ENCODE peak calls at places on chromosomes 7 and 10, in five cellular contexts. One of them, this sample, is unnamed.
A peak's percentile ranks its signal among the peaks of the same experiment; 100 is the strongest.

GRCh38 chr10:52318136-52318810 is 4.2 kb downstream of the DKK1 start:
- DNase-seq in CD8-positive, alpha-beta memory T cell: no peak
- DNase-seq in astrocyte: peak; percentile 84
- DNase-seq in vagina: no peak
- DNase-seq in lower lobe of right lung: no peak
- DNase-seq in this sample: no peak

GRCh38 chr7:93092757-93093370 is 24.9 kb downstream of the SAMD9 start:
- DNase-seq in vagina: peak; percentile 49
- DNase-seq in CD8-positive, alpha-beta memory T cell: no peak
- DNase-seq in astrocyte: peak; percentile 33
- DNase-seq in lower lobe of right lung: no peak
- DNase-seq in this sample: no peak

GRCh38 chr7:99975782-99976521 is at the start of gene AZGP1:
- DNase-seq in vagina: no peak
- DNase-seq in CD8-positive, alpha-beta memory T cell: no peak
- DNase-seq in lower lobe of right lung: no peak
- DNase-seq in astrocyte: no peak
- DNase-seq in this sample: no peak

GRCh38 chr7:82078807-82079206 is 309.0 kb upstream of the HGF start:
- DNase-seq in vagina: no peak
- DNase-seq in lower lobe of right lung: no peak
- DNase-seq in astrocyte: no peak
- DNase-seq in CD8-positive, alpha-beta memory T cell: no peak
- DNase-seq in this sample: no peak

GRCh38 chr7:105389090-105389650 is 449 bp upstream of the SRPK2 start:
- DNase-seq in astrocyte: peak; percentile 31
- DNase-seq in lower lobe of right lung: peak; percentile 60
- DNase-seq in CD8-positive, alpha-beta memory T cell: peak; percentile 18
- DNase-seq in vagina: no peak
- DNase-seq in this sample: no peak

GRCh38 chr7:143285806-143286521 is 1.2 kb downstream of the TMEM139 start:
- DNase-seq in vagina: no peak
- DNase-seq in astrocyte: no peak
- DNase-seq in CD8-positive, alpha-beta memory T cell: no peak
- DNase-seq in lower lobe of right lung: no peak
- DNase-seq in this sample: no peak

GRCh38 chr7:13155188-13155587 is 467.8 kb downstream of the ARL4A start:
- DNase-seq in astrocyte: no peak
- DNase-seq in CD8-positive, alpha-beta memory T cell: no peak
- DNase-seq in lower lobe of right lung: no peak
- DNase-seq in vagina: no peak
- DNase-seq in this sample: no peak

GRCh38 chr7:132516042-132516840 is 60.0 kb downstream of the PLXNA4 start:
- DNase-seq in CD8-positive, alpha-beta memory T cell: no peak
- DNase-seq in lower lobe of right lung: no peak
- DNase-seq in astrocyte: peak; percentile 84
- DNase-seq in vagina: no peak
- DNase-seq in this sample: no peak

GRCh38 chr10:77416327-77417135 is 221.1 kb downstream of the KCNMA1 start:
- DNase-seq in lower lobe of right lung: no peak
- DNase-seq in vagina: no peak
- DNase-seq in astrocyte: peak; percentile 93
- DNase-seq in CD8-positive, alpha-beta memory T cell: no peak
- DNase-seq in this sample: no peak

GRCh38 chr7:7103343-7104313 is 78.7 kb upstream of the C1GALT1 start:
- DNase-seq in CD8-positive, alpha-beta memory T cell: peak; percentile 48
- DNase-seq in vagina: no peak
- DNase-seq in astrocyte: peak; percentile 54
- DNase-seq in lower lobe of right lung: no peak
- DNase-seq in this sample: no peak

GRCh38 chr7:53656881-53657280 is 621.4 kb downstream of the POM121L12 start:
- DNase-seq in lower lobe of right lung: no peak
- DNase-seq in vagina: no peak
- DNase-seq in CD8-positive, alpha-beta memory T cell: no peak
- DNase-seq in astrocyte: no peak
- DNase-seq in this sample: no peak

GRCh38 chr10:68096913-68097509 is 12.3 kb upstream of the MYPN start:
- DNase-seq in vagina: no peak
- DNase-seq in astrocyte: peak; percentile 96
- DNase-seq in lower lobe of right lung: no peak
- DNase-seq in CD8-positive, alpha-beta memory T cell: no peak
- DNase-seq in this sample: no peak

GRCh38 chr10:521844-522243 is 167.6 kb downstream of the DIP2C start:
- DNase-seq in vagina: no peak
- DNase-seq in astrocyte: no peak
- DNase-seq in lower lobe of right lung: no peak
- DNase-seq in CD8-positive, alpha-beta memory T cell: no peak
- DNase-seq in this sample: no peak

GRCh38 chr10:11437391-11438241 is 173.8 kb downstream of the USP6NL start:
- DNase-seq in astrocyte: no peak
- DNase-seq in lower lobe of right lung: no peak
- DNase-seq in CD8-positive, alpha-beta memory T cell: no peak
- DNase-seq in vagina: peak; percentile 78
- DNase-seq in this sample: no peak

GRCh38 chr10:103884681-103885139 is 29.3 kb upstream of the SH3PXD2A start:
- DNase-seq in astrocyte: peak; percentile 12
- DNase-seq in vagina: peak; percentile 79
- DNase-seq in lower lobe of right lung: no peak
- DNase-seq in CD8-positive, alpha-beta memory T cell: no peak
- DNase-seq in this sample: peak; percentile 37

GRCh38 chr7:149753370-149754233 is 19.8 kb downstream of the ZNF467 start:
- DNase-seq in astrocyte: peak; percentile 12
- DNase-seq in lower lobe of right lung: peak; percentile 47
- DNase-seq in CD8-positive, alpha-beta memory T cell: no peak
- DNase-seq in vagina: no peak
- DNase-seq in this sample: no peak

GRCh38 chr10:114103286-114103685 is 59.6 kb downstream of the ADRB1 start:
- DNase-seq in lower lobe of right lung: no peak
- DNase-seq in CD8-positive, alpha-beta memory T cell: peak; percentile 20
- DNase-seq in vagina: no peak
- DNase-seq in astrocyte: peak; percentile 36
- DNase-seq in this sample: no peak

GRCh38 chr7:42236266-42237161 is 495 bp downstream of the GLI3 start:
- DNase-seq in astrocyte: peak; percentile 54
- DNase-seq in lower lobe of right lung: peak; percentile 60
- DNase-seq in CD8-positive, alpha-beta memory T cell: no peak
- DNase-seq in vagina: no peak
- DNase-seq in this sample: no peak

GRCh38 chr7:43872401-43873165 is 3.3 kb upstream of the MRPS24 start:
- DNase-seq in lower lobe of right lung: no peak
- DNase-seq in CD8-positive, alpha-beta memory T cell: no peak
- DNase-seq in vagina: no peak
- DNase-seq in astrocyte: peak; percentile 85
- DNase-seq in this sample: no peak

GRCh38 chr7:2631924-2632716 is at the start of gene TTYH3:
- DNase-seq in CD8-positive, alpha-beta memory T cell: no peak
- DNase-seq in astrocyte: no peak
- DNase-seq in lower lobe of right lung: peak; percentile 71
- DNase-seq in vagina: no peak
- DNase-seq in this sample: no peak

GRCh38 chr10:108608860-108609259 is 1314.5 kb downstream of the XPNPEP1 start:
- DNase-seq in vagina: no peak
- DNase-seq in astrocyte: no peak
- DNase-seq in lower lobe of right lung: no peak
- DNase-seq in CD8-positive, alpha-beta memory T cell: no peak
- DNase-seq in this sample: no peak

GRCh38 chr7:91299952-91300775 is 35.9 kb downstream of the FZD1 start:
- DNase-seq in vagina: no peak
- DNase-seq in CD8-positive, alpha-beta memory T cell: no peak
- DNase-seq in lower lobe of right lung: no peak
- DNase-seq in astrocyte: no peak
- DNase-seq in this sample: no peak

GRCh38 chr7:85025312-85025756 is 161.5 kb downstream of the SEMA3D start:
- DNase-seq in lower lobe of right lung: no peak
- DNase-seq in CD8-positive, alpha-beta memory T cell: no peak
- DNase-seq in vagina: no peak
- DNase-seq in astrocyte: peak; percentile 57
- DNase-seq in this sample: no peak

GRCh38 chr10:76036410-76036940 is 605.1 kb downstream of the LRMDA start:
- DNase-seq in lower lobe of right lung: peak; percentile 77
- DNase-seq in vagina: no peak
- DNase-seq in CD8-positive, alpha-beta memory T cell: no peak
- DNase-seq in astrocyte: peak; percentile 39
- DNase-seq in this sample: peak; percentile 27

GRCh38 chr10:22338260-22338894 is 6.9 kb upstream of the SPAG6 start:
- DNase-seq in astrocyte: no peak
- DNase-seq in lower lobe of right lung: no peak
- DNase-seq in vagina: no peak
- DNase-seq in CD8-positive, alpha-beta memory T cell: no peak
- DNase-seq in this sample: no peak

GRCh38 chr7:30717181-30717580 is 34.8 kb upstream of the INMT start:
- DNase-seq in lower lobe of right lung: no peak
- DNase-seq in CD8-positive, alpha-beta memory T cell: no peak
- DNase-seq in vagina: no peak
- DNase-seq in astrocyte: no peak
- DNase-seq in this sample: no peak

GRCh38 chr10:23630880-23631279 is 192.0 kb downstream of the OTUD1 start:
- DNase-seq in lower lobe of right lung: no peak
- DNase-seq in vagina: no peak
- DNase-seq in astrocyte: no peak
- DNase-seq in CD8-positive, alpha-beta memory T cell: no peak
- DNase-seq in this sample: no peak

GRCh38 chr7:20199015-20199737 is 18.0 kb downstream of the MACC1 start:
- DNase-seq in astrocyte: peak; percentile 79
- DNase-seq in lower lobe of right lung: peak; percentile 77
- DNase-seq in vagina: no peak
- DNase-seq in CD8-positive, alpha-beta memory T cell: no peak
- DNase-seq in this sample: no peak

DNA sequence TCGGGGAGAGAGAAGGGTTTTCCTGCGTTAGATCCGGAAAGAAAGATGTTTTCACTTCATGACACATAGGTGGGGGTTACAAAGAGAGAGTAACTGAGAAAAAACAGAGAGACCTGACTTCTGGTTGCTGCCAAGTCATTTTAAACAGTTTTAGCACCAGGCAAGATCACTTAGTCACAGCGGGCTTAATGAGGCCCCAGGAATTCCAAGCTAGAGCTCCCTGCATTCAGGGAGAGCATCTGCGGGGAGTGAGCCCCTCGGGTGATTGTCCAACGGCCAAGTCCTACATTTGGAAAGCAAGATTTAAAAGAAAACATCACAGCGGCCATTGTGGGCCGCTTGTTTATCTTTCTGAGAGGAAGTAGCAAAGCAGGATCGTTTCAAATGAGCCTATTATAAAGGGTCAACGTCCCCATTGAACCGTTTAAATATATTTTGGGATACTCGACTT is 78.5 kb downstream of the ARHGAP22 start:
- DNase-seq in astrocyte: peak; percentile 92
- DNase-seq in CD8-positive, alpha-beta memory T cell: no peak
- DNase-seq in vagina: no peak
- DNase-seq in lower lobe of right lung: no peak
- DNase-seq in this sample: no peak
- H3K4me3 ChIP-seq in astrocyte: peak overlapping the region; percentile 35
- H3K4me3 ChIP-seq in CD8-positive, alpha-beta memory T cell: no peak overlapping the region
- H3K4me3 ChIP-seq in vagina: no peak overlapping the region
- H3K4me3 ChIP-seq in lower lobe of right lung: no peak overlapping the region
- H3K4me3 ChIP-seq in this sample: no peak overlapping the region

DNA sequence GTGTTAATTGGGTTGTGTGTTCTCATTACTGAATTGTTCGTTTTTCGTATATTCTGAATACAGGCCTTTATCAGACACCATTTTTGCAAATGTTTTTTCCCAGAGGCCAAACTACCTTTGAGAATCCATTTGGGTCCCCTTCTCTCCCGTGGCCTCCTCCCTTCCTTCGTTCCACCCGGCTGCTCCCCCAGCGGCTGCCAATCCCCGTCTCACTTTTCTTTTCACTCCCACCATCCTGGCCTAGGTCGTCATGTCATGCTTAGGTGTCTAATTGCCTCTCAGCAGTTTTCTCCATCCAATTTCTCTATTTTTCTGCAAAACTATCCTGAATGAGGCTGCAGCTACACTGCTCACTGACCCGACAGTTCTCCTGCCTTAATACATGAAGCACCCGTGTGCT is 17.9 kb downstream of the PITRM1 start:
- DNase-seq in vagina: no peak
- DNase-seq in CD8-positive, alpha-beta memory T cell: no peak
- DNase-seq in astrocyte: no peak
- DNase-seq in lower lobe of right lung: no peak
- DNase-seq in this sample: no peak
- H3K4me1 ChIP-seq in vagina: no peaks in the 10 kb centered on the region
- H3K4me1 ChIP-seq in CD8-positive, alpha-beta memory T cell: no peaks in the 10 kb centered on the region
- H3K4me1 ChIP-seq in astrocyte: no peaks in the 10 kb centered on the region
- H3K4me1 ChIP-seq in lower lobe of right lung: no peaks in the 10 kb centered on the region
- H3K4me1 ChIP-seq in this sample: no peaks in the 10 kb centered on the region

GRCh38 chr7:3959364-3959763 is 658.3 kb downstream of the SDK1 start:
- DNase-seq in astrocyte: no peak
- DNase-seq in lower lobe of right lung: no peak
- DNase-seq in CD8-positive, alpha-beta memory T cell: no peak
- DNase-seq in vagina: no peak
- DNase-seq in this sample: no peak

GRCh38 chr7:3955026-3955425 is 654.0 kb downstream of the SDK1 start:
- DNase-seq in vagina: no peak
- DNase-seq in astrocyte: no peak
- DNase-seq in lower lobe of right lung: no peak
- DNase-seq in CD8-positive, alpha-beta memory T cell: no peak
- DNase-seq in this sample: no peak

GRCh38 chr7:3955751-3956696 is 655.0 kb downstream of the SDK1 start:
- DNase-seq in CD8-positive, alpha-beta memory T cell: no peak
- DNase-seq in astrocyte: peak; percentile 63
- DNase-seq in vagina: no peak
- DNase-seq in lower lobe of right lung: no peak
- DNase-seq in this sample: no peak

GRCh38 chr7:3957735-3958491 is 656.9 kb downstream of the SDK1 start:
- DNase-seq in lower lobe of right lung: no peak
- DNase-seq in vagina: no peak
- DNase-seq in CD8-positive, alpha-beta memory T cell: no peak
- DNase-seq in astrocyte: no peak
- DNase-seq in this sample: no peak

DNA sequence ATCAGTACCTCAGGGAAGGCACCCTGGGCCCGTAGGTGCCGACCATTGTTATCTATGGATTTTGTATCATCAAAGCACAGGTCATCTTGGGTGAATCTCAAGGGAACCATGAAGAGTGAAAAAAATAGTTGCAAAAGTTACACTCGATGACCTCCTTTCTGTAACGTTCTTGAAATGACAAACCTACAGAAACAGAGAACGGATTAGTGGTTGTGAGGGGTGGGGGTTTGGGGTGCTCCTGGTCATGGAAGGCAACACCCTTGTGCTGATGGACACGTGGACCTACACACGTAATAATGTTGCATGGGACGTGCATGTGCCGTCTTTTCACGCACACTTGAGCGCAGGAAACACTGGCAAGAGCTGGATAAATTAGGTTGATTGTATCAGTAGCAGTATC is 655.9 kb downstream of the SDK1 start:
- DNase-seq in vagina: no peak
- DNase-seq in CD8-positive, alpha-beta memory T cell: no peak
- DNase-seq in lower lobe of right lung: no peak
- DNase-seq in astrocyte: no peak
- DNase-seq in this sample: no peak
- H3K27ac ChIP-seq in vagina: no peak overlapping the region
- H3K27ac ChIP-seq in CD8-positive, alpha-beta memory T cell: no peak overlapping the region
- H3K27ac ChIP-seq in lower lobe of right lung: no peak overlapping the region
- H3K27ac ChIP-seq in astrocyte: no peak overlapping the region
- H3K27ac ChIP-seq in this sample: no peak overlapping the region

DNA sequence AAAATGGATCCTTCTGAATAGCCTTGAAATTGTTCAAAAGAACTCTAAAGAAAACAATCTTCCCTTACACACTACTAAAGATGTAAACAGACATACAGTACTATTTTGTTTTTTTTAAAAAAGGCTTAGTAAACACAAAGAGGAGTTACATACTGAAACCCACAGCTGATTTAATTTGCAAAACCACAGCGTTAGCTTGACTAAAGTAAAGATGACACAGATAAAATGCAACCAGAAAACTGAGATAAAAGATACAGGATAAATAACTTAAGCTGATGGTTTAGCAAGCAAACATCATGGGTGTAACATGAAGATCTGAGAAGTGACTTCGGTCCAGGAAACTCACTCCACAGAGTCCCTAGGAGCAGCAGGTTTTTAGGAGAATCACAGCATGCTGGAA is 21.8 kb downstream of the PRKCQ start:
- DNase-seq in CD8-positive, alpha-beta memory T cell: peak; percentile 60
- DNase-seq in vagina: no peak
- DNase-seq in astrocyte: no peak
- DNase-seq in lower lobe of right lung: no peak
- DNase-seq in this sample: no peak
- H3K4me3 ChIP-seq in CD8-positive, alpha-beta memory T cell: peak overlapping the region; percentile 7
- H3K4me3 ChIP-seq in vagina: no peak overlapping the region
- H3K4me3 ChIP-seq in astrocyte: no peak overlapping the region
- H3K4me3 ChIP-seq in lower lobe of right lung: no peak overlapping the region
- H3K4me3 ChIP-seq in this sample: no peak overlapping the region

This sample was measured in iPS DF 6.9.